ENCODE peak calls at places on chromosomes 6 and 20, in seven cellular contexts. One of them, this sample, is unnamed.

GRCh38 chr20:44187054-44187762 is at the start of gene JPH2:
- DNase-seq in upper lobe of left lung: peak
- DNase-seq in endothelial cell of umbilical vein: no peak
- DNase-seq in stomach: peak
- DNase-seq in spleen: no peak
- DNase-seq in transverse colon: peak
- DNase-seq in HCT116: no peak
- DNase-seq in this sample: no peak

GRCh38 chr20:48096212-48096875 is 311.1 kb upstream of the SULF2 start:
- DNase-seq in endothelial cell of umbilical vein: no peak
- DNase-seq in stomach: no peak
- DNase-seq in HCT116: no peak
- DNase-seq in spleen: no peak
- DNase-seq in upper lobe of left lung: peak
- DNase-seq in transverse colon: no peak
- DNase-seq in this sample: no peak

GRCh38 chr6:37212268-37212667 is 42.3 kb downstream of the PIM1 start:
- DNase-seq in endothelial cell of umbilical vein: no peak
- DNase-seq in HCT116: no peak
- DNase-seq in upper lobe of left lung: no peak
- DNase-seq in stomach: no peak
- DNase-seq in spleen: no peak
- DNase-seq in transverse colon: no peak
- DNase-seq in this sample: no peak

GRCh38 chr6:5645275-5645674 is 361.4 kb downstream of the NRN1 start:
- DNase-seq in HCT116: no peak
- DNase-seq in upper lobe of left lung: no peak
- DNase-seq in spleen: no peak
- DNase-seq in stomach: no peak
- DNase-seq in endothelial cell of umbilical vein: no peak
- DNase-seq in transverse colon: no peak
- DNase-seq in this sample: no peak

GRCh38 chr6:119620846-119621570 is 271.4 kb upstream of the MAN1A1 start:
- DNase-seq in endothelial cell of umbilical vein: no peak
- DNase-seq in stomach: no peak
- DNase-seq in HCT116: peak
- DNase-seq in upper lobe of left lung: no peak
- DNase-seq in spleen: no peak
- DNase-seq in transverse colon: no peak
- DNase-seq in this sample: no peak

GRCh38 chr20:46990811-46991567 is 96.3 kb downstream of the EYA2 start:
- DNase-seq in upper lobe of left lung: no peak
- DNase-seq in transverse colon: no peak
- DNase-seq in stomach: no peak
- DNase-seq in spleen: peak
- DNase-seq in HCT116: no peak
- DNase-seq in endothelial cell of umbilical vein: no peak
- DNase-seq in this sample: peak

GRCh38 chr6:19128701-19129100 is 708.5 kb upstream of the ID4 start:
- DNase-seq in stomach: no peak
- DNase-seq in endothelial cell of umbilical vein: no peak
- DNase-seq in upper lobe of left lung: no peak
- DNase-seq in spleen: no peak
- DNase-seq in transverse colon: no peak
- DNase-seq in HCT116: no peak
- DNase-seq in this sample: no peak

GRCh38 chr6:18101271-18101670 is 21.2 kb downstream of the NHLRC1 start:
- DNase-seq in endothelial cell of umbilical vein: no peak
- DNase-seq in spleen: no peak
- DNase-seq in stomach: no peak
- DNase-seq in HCT116: no peak
- DNase-seq in upper lobe of left lung: no peak
- DNase-seq in transverse colon: no peak
- DNase-seq in this sample: no peak

GRCh38 chr6:35139924-35140524 is 1.1 kb downstream of the TCP11 start:
- DNase-seq in stomach: peak
- DNase-seq in upper lobe of left lung: no peak
- DNase-seq in spleen: no peak
- DNase-seq in transverse colon: peak
- DNase-seq in endothelial cell of umbilical vein: peak
- DNase-seq in HCT116: peak
- DNase-seq in this sample: peak

GRCh38 chr6:83092756-83093399 is 25.4 kb downstream of the DOP1A start:
- DNase-seq in spleen: no peak
- DNase-seq in HCT116: no peak
- DNase-seq in transverse colon: no peak
- DNase-seq in upper lobe of left lung: no peak
- DNase-seq in endothelial cell of umbilical vein: no peak
- DNase-seq in stomach: no peak
- DNase-seq in this sample: no peak

GRCh38 chr6:57267586-57268293 is 45.6 kb upstream of the RAB23 start:
- DNase-seq in HCT116: peak
- DNase-seq in stomach: peak
- DNase-seq in upper lobe of left lung: no peak
- DNase-seq in transverse colon: peak
- DNase-seq in endothelial cell of umbilical vein: peak
- DNase-seq in spleen: no peak
- DNase-seq in this sample: no peak

GRCh38 chr6:104540743-104541142 is 319.0 kb downstream of the HACE1 start:
- DNase-seq in spleen: no peak
- DNase-seq in transverse colon: no peak
- DNase-seq in upper lobe of left lung: no peak
- DNase-seq in stomach: no peak
- DNase-seq in HCT116: no peak
- DNase-seq in endothelial cell of umbilical vein: no peak
- DNase-seq in this sample: no peak

GRCh38 chr6:169240125-169240524 is 13.5 kb downstream of the THBS2 start:
- DNase-seq in endothelial cell of umbilical vein: no peak
- DNase-seq in spleen: no peak
- DNase-seq in stomach: no peak
- DNase-seq in HCT116: no peak
- DNase-seq in upper lobe of left lung: no peak
- DNase-seq in transverse colon: no peak
- DNase-seq in this sample: peak

GRCh38 chr6:1603708-1604346 is 5.9 kb upstream of the FOXC1 start:
- DNase-seq in HCT116: no peak
- DNase-seq in endothelial cell of umbilical vein: no peak
- DNase-seq in stomach: no peak
- DNase-seq in transverse colon: no peak
- DNase-seq in spleen: peak
- DNase-seq in upper lobe of left lung: no peak
- DNase-seq in this sample: peak

GRCh38 chr6:1604347-1604990 is 5.2 kb upstream of the FOXC1 start:
- DNase-seq in transverse colon: peak
- DNase-seq in stomach: peak
- DNase-seq in HCT116: no peak
- DNase-seq in endothelial cell of umbilical vein: peak
- DNase-seq in upper lobe of left lung: peak
- DNase-seq in spleen: peak
- DNase-seq in this sample: peak

GRCh38 chr6:1606533-1607235 is 3.0 kb upstream of the FOXC1 start:
- DNase-seq in stomach: no peak
- DNase-seq in spleen: peak
- DNase-seq in endothelial cell of umbilical vein: no peak
- DNase-seq in upper lobe of left lung: no peak
- DNase-seq in HCT116: no peak
- DNase-seq in transverse colon: no peak
- DNase-seq in this sample: no peak

GRCh38 chr6:1605822-1606532 is 3.7 kb upstream of the FOXC1 start:
- DNase-seq in endothelial cell of umbilical vein: no peak
- DNase-seq in transverse colon: no peak
- DNase-seq in HCT116: no peak
- DNase-seq in stomach: no peak
- DNase-seq in upper lobe of left lung: no peak
- DNase-seq in spleen: no peak
- DNase-seq in this sample: no peak

GRCh38 chr6:1604991-1605821 is 4.5 kb upstream of the FOXC1 start:
- DNase-seq in stomach: no peak
- DNase-seq in endothelial cell of umbilical vein: no peak
- DNase-seq in transverse colon: no peak
- DNase-seq in spleen: peak
- DNase-seq in HCT116: no peak
- DNase-seq in upper lobe of left lung: peak
- DNase-seq in this sample: no peak
- TF ChIP-seq POLR2AphosphoS5 in stomach: no peak
- TF ChIP-seq POLR2AphosphoS5 in endothelial cell of umbilical vein: no peak
- TF ChIP-seq POLR2AphosphoS5 in transverse colon: no peak
- TF ChIP-seq POLR2AphosphoS5 in spleen: peak
- TF ChIP-seq POLR2AphosphoS5 in HCT116: no peak
- TF ChIP-seq POLR2AphosphoS5 in upper lobe of left lung: no peak
- TF ChIP-seq POLR2AphosphoS5 in this sample: no peak

GRCh38 chr6:166540631-166541331 is 45.7 kb downstream of the RAMACL start:
- DNase-seq in spleen: no peak
- DNase-seq in stomach: peak
- DNase-seq in upper lobe of left lung: no peak
- DNase-seq in transverse colon: peak
- DNase-seq in endothelial cell of umbilical vein: no peak
- DNase-seq in HCT116: no peak
- DNase-seq in this sample: no peak
- H3K4me3 ChIP-seq in spleen: peak
- H3K4me3 ChIP-seq in stomach: peak
- H3K4me3 ChIP-seq in upper lobe of left lung: no peak
- H3K4me3 ChIP-seq in transverse colon: no peak
- H3K4me3 ChIP-seq in endothelial cell of umbilical vein: no peak
- H3K4me3 ChIP-seq in HCT116: no peak
- H3K4me3 ChIP-seq in this sample: no peak

GRCh38 chr6:30599625-30600324 is 17.3 kb downstream of the PPP1R10 start:
- DNase-seq in spleen: no peak
- DNase-seq in endothelial cell of umbilical vein: peak
- DNase-seq in upper lobe of left lung: peak
- DNase-seq in stomach: no peak
- DNase-seq in HCT116: no peak
- DNase-seq in transverse colon: no peak
- DNase-seq in this sample: no peak
- TF ChIP-seq POLR2AphosphoS5 in spleen: peak
- TF ChIP-seq POLR2AphosphoS5 in endothelial cell of umbilical vein: peak
- TF ChIP-seq POLR2AphosphoS5 in upper lobe of left lung: no peak
- TF ChIP-seq POLR2AphosphoS5 in stomach: no peak
- TF ChIP-seq POLR2AphosphoS5 in HCT116: no peak
- TF ChIP-seq POLR2AphosphoS5 in transverse colon: no peak
- TF ChIP-seq POLR2AphosphoS5 in this sample: no peak

GRCh38 chr20:36835453-36836198 is 40.3 kb upstream of the TLDC2 start:
- DNase-seq in spleen: peak
- DNase-seq in stomach: peak
- DNase-seq in endothelial cell of umbilical vein: peak
- DNase-seq in transverse colon: peak
- DNase-seq in upper lobe of left lung: peak
- DNase-seq in HCT116: peak
- DNase-seq in this sample: peak
- H3K4me3 ChIP-seq in spleen: peak
- H3K4me3 ChIP-seq in stomach: peak
- H3K4me3 ChIP-seq in endothelial cell of umbilical vein: no peak
- H3K4me3 ChIP-seq in transverse colon: peak
- H3K4me3 ChIP-seq in upper lobe of left lung: peak
- H3K4me3 ChIP-seq in HCT116: peak
- H3K4me3 ChIP-seq in this sample: peak

GRCh38 chr6:39772559-39773283 is 19.5 kb upstream of the DAAM2 start:
- DNase-seq in spleen: no peak
- DNase-seq in HCT116: no peak
- DNase-seq in upper lobe of left lung: no peak
- DNase-seq in transverse colon: no peak
- DNase-seq in stomach: no peak
- DNase-seq in endothelial cell of umbilical vein: no peak
- DNase-seq in this sample: peak

GRCh38 chr6:39777218-39777617 is 15.0 kb upstream of the DAAM2 start:
- DNase-seq in endothelial cell of umbilical vein: no peak
- DNase-seq in HCT116: no peak
- DNase-seq in upper lobe of left lung: no peak
- DNase-seq in stomach: no peak
- DNase-seq in spleen: no peak
- DNase-seq in transverse colon: no peak
- DNase-seq in this sample: no peak

GRCh38 chr6:39778581-39779270 is 13.4 kb upstream of the DAAM2 start:
- DNase-seq in stomach: no peak
- DNase-seq in transverse colon: no peak
- DNase-seq in endothelial cell of umbilical vein: no peak
- DNase-seq in upper lobe of left lung: no peak
- DNase-seq in spleen: no peak
- DNase-seq in HCT116: no peak
- DNase-seq in this sample: no peak

GRCh38 chr6:39776581-39776980 is 15.6 kb upstream of the DAAM2 start:
- DNase-seq in endothelial cell of umbilical vein: no peak
- DNase-seq in upper lobe of left lung: no peak
- DNase-seq in transverse colon: no peak
- DNase-seq in HCT116: no peak
- DNase-seq in spleen: no peak
- DNase-seq in stomach: no peak
- DNase-seq in this sample: no peak

DNA sequence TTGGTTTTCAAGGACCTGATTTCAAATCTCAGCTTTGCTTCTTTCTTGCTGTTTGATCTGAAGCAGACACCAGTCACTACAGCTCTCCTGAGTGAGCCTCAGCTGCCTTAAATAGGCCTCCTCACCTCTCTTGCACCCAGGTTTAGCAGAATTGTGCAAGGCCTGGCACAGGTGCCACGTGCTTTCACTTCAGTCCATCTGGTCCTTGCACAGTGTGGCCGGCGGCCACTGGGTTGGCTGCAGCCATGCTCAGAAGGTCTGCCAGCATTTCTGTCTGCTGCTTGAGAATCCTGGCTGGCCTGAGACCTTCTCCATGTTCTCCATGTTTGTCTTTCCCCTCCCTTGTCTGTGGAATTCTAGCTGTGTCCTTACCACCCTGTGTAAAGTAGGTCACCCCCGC is 14.5 kb upstream of the DAAM2 start:
- DNase-seq in stomach: no peak
- DNase-seq in HCT116: no peak
- DNase-seq in spleen: no peak
- DNase-seq in endothelial cell of umbilical vein: no peak
- DNase-seq in transverse colon: no peak
- DNase-seq in upper lobe of left lung: peak
- DNase-seq in this sample: no peak
- TF ChIP-seq POLR2AphosphoS5 in stomach: no peak
- TF ChIP-seq POLR2AphosphoS5 in HCT116: no peak
- TF ChIP-seq POLR2AphosphoS5 in spleen: no peak
- TF ChIP-seq POLR2AphosphoS5 in endothelial cell of umbilical vein: no peak
- TF ChIP-seq POLR2AphosphoS5 in transverse colon: no peak
- TF ChIP-seq POLR2AphosphoS5 in upper lobe of left lung: no peak
- TF ChIP-seq POLR2AphosphoS5 in this sample: no peak

DNA sequence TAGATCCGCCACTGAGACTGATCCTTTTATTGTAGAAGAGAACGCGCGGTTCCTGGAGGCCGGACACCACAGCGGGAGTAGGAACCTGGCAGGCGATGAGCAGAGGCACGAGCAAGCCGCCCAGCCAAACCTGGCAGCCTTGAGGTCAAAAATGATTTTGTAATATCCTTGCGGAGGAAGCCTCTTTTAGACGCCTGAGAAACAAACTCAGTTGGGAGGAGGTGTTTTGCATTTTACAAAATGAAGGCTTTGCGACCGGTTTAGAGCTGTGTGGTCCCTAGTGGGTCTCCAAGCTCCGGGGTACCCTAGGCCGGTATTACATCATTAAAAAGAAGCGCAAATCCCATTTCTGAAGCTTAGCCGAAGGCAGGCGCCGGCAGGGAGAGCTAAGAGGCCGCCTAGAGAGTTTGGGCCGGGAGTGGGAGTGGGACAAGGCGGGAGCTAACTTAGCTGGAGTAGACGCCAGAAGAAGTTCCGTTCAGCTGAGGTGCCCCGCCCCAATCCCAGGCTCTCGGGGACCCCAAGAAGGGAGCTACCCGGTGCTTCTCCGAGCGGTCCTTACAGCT is 1.8 kb upstream of the TBX18 start:
- DNase-seq in stomach: no peak
- DNase-seq in endothelial cell of umbilical vein: no peak
- DNase-seq in transverse colon: no peak
- DNase-seq in spleen: peak
- DNase-seq in upper lobe of left lung: peak
- DNase-seq in HCT116: no peak
- DNase-seq in this sample: no peak
- H3K4me3 ChIP-seq in stomach: no peak
- H3K4me3 ChIP-seq in endothelial cell of umbilical vein: no peak
- H3K4me3 ChIP-seq in transverse colon: no peak
- H3K4me3 ChIP-seq in spleen: no peak
- H3K4me3 ChIP-seq in upper lobe of left lung: no peak
- H3K4me3 ChIP-seq in HCT116: no peak
- H3K4me3 ChIP-seq in this sample: no peak